ENCODE peak calls at places on chromosomes 12 and 14, in ten cellular contexts. B is psoas muscle; X is hepatocyte; I is GM23248; E is heart right ventricle; S is adrenal gland; T is lower lobe of right lung; J is effector memory CD4-positive, alpha-beta T cell; Y is CD8-positive, alpha-beta T cell; C is mesendoderm. H is an unnamed sample.

GRCh38 chr14:76101384-76101783 is 50.3 kb upstream of the GPATCH2L start:
- DNase-seq in B (no peak), X (no peak), I (peak; percentile 57), E (no peak), S (no peak), T (no peak), J (no peak), Y (no peak), C (no peak), H (no peak)

GRCh38 chr14:27390130-27390529 is 792.3 kb upstream of the NOVA1 start:
- DNase-seq in B (no peak), X (no peak), I (no peak), E (no peak), S (no peak), T (no peak), J (no peak), Y (no peak), C (peak; percentile 35), H (no peak)

GRCh38 chr12:70402597-70402996 is 36.5 kb downstream of the KCNMB4 start:
- DNase-seq in B (no peak), X (no peak), I (no peak), E (no peak), S (no peak), T (no peak), J (no peak), Y (no peak), C (no peak), H (no peak)

GRCh38 chr12:26135010-26135420 is 10.2 kb upstream of the BHLHE41 start:
- DNase-seq in B (no peak), X (no peak), I (peak; percentile 35), E (no peak), S (no peak), T (peak; percentile 94), J (no peak), Y (no peak), C (no peak), H (no peak)

GRCh38 chr12:5567021-5567744 is 135.3 kb downstream of the NTF3 start:
- DNase-seq in B (no peak), X (peak; percentile 36), I (no peak), E (peak; percentile 64), S (no peak), T (no peak), J (no peak), Y (no peak), C (no peak), H (no peak)

GRCh38 chr14:73591690-73592448 is at the start of gene ACOT4:
- DNase-seq in B (peak; percentile 64), X (peak; percentile 63), I (peak; percentile 46), E (no peak), S (no peak), T (peak; percentile 66), J (peak; percentile 37), Y (peak; percentile 25), C (peak; percentile 27), H (peak; percentile 71)

GRCh38 chr14:68694516-68695235 is 98.2 kb downstream of the ZFP36L1 start:
- DNase-seq in B (no peak), X (no peak), I (peak; percentile 63), E (no peak), S (no peak), T (no peak), J (no peak), Y (no peak), C (no peak), H (no peak)

GRCh38 chr12:19869413-19869812 is 430.1 kb downstream of the AEBP2 start:
- DNase-seq in B (no peak), X (no peak), I (peak; percentile 60), E (no peak), S (no peak), T (no peak), J (no peak), Y (no peak), C (no peak), H (no peak)

GRCh38 chr12:54369597-54370217 is 5.4 kb upstream of the GPR84 start:
- DNase-seq in B (no peak), X (no peak), I (peak; percentile 35), E (no peak), S (no peak), T (no peak), J (no peak), Y (no peak), C (no peak), H (no peak)

GRCh38 chr14:58738189-58738836 is 100.6 kb downstream of the DACT1 start:
- DNase-seq in B (no peak), X (no peak), I (peak; percentile 91), E (no peak), S (no peak), T (no peak), J (no peak), Y (no peak), C (no peak), H (no peak)

GRCh38 chr14:85599939-85600338 is 70.0 kb downstream of the FLRT2 start:
- DNase-seq in B (no peak), X (peak; percentile 22), I (peak; percentile 64), E (no peak), S (no peak), T (no peak), J (no peak), Y (no peak), C (no peak), H (no peak)

GRCh38 chr14:104696671-104697316 is 7.4 kb downstream of the INF2 start:
- DNase-seq in B (no peak), X (no peak), I (no peak), E (no peak), S (no peak), T (no peak), J (no peak), Y (no peak), C (no peak), H (no peak)

GRCh38 chr12:11707535-11707934 is 58.1 kb downstream of the ETV6 start:
- DNase-seq in B (no peak), X (no peak), I (no peak), E (peak; percentile 54), S (peak; percentile 74), T (no peak), J (no peak), Y (no peak), C (no peak), H (no peak)

GRCh38 chr14:99946652-99947489 is 118.4 kb upstream of the EVL start:
- DNase-seq in B (no peak), X (peak; percentile 57), I (peak; percentile 48), E (no peak), S (no peak), T (no peak), J (peak; percentile 19), Y (peak; percentile 20), C (no peak), H (peak; percentile 33)

DNA sequence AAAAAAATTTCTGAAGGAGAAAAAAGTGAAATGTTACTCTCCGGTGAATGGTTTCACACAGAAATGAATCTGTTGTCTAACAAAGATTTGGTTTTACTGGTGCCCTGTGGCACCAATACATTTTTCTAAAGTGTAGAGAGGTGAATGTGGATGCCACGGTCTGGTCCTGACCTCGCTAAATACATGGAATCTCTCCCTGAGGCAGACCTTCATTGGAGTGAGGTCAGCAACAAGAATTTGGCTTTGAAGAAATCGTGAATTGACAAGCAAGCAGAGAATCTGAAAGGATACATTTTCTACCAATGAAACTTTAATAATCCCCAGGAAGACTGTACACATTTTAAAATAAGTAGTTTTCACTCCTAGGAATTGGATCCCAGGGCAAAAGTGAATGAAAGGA is 81.2 kb upstream of the OTOGL start:
- DNase-seq in B (no peak), X (no peak), I (no peak), E (no peak), S (no peak), T (no peak), J (no peak), Y (no peak), C (peak; percentile 53), H (no peak)
- H3K27ac ChIP-seq in B (no peak overlapping the region), X (no peak overlapping the region), I (no peak overlapping the region), E (peak overlapping the region; percentile 16), S (no peak overlapping the region), T (no peak overlapping the region), J (no peak overlapping the region), Y (no peak overlapping the region), C (no peak overlapping the region), H (no peak overlapping the region)

GRCh38 chr14:54713364-54713763 is 146.4 kb downstream of the SAMD4A start:
- DNase-seq in B (no peak), X (no peak), I (peak; percentile 68), E (no peak), S (no peak), T (no peak), J (no peak), Y (no peak), C (no peak), H (no peak)

GRCh38 chr14:54718046-54718445 is 151.1 kb downstream of the SAMD4A start:
- DNase-seq in B (no peak), X (no peak), I (no peak), E (no peak), S (no peak), T (no peak), J (no peak), Y (no peak), C (no peak), H (no peak)

GRCh38 chr14:54712371-54712998 is 145.6 kb downstream of the SAMD4A start:
- DNase-seq in B (no peak), X (no peak), I (peak; percentile 65), E (no peak), S (no peak), T (no peak), J (no peak), Y (no peak), C (no peak), H (no peak)

GRCh38 chr14:54715244-54715643 is 148.3 kb downstream of the SAMD4A start:
- DNase-seq in B (no peak), X (no peak), I (peak; percentile 75), E (no peak), S (no peak), T (no peak), J (no peak), Y (no peak), C (peak; percentile 44), H (no peak)

GRCh38 chr14:54715811-54716210 is 148.9 kb downstream of the SAMD4A start:
- DNase-seq in B (no peak), X (no peak), I (peak; percentile 50), E (no peak), S (no peak), T (no peak), J (no peak), Y (no peak), C (no peak), H (no peak)
- H3K4me1 ChIP-seq in B (peaks cover 76% of the 10 kb centered on the region), X (no peaks in the 10 kb centered on the region), I (peaks cover 39% of the 10 kb centered on the region), E (peaks cover 41% of the 10 kb centered on the region), S (no peaks in the 10 kb centered on the region), T (peaks cover 41% of the 10 kb centered on the region), J (peaks cover 6% of the 10 kb centered on the region), Y (peaks cover 20% of the 10 kb centered on the region), C (peaks cover 2% of the 10 kb centered on the region), H (peaks cover 11% of the 10 kb centered on the region)

GRCh38 chr12:116266220-116266619 is 11.3 kb downstream of the MED13L start:
- DNase-seq in B (no peak), X (peak; percentile 22), I (peak; percentile 56), E (no peak), S (no peak), T (no peak), J (no peak), Y (no peak), C (peak; percentile 84), H (no peak)
- H3K27ac ChIP-seq in B (peak overlapping the region; percentile 18), X (no peak overlapping the region), I (peak overlapping the region; percentile 17), E (no peak overlapping the region), S (no peak overlapping the region), T (no peak overlapping the region), J (no peak overlapping the region), Y (no peak overlapping the region), C (no peak overlapping the region), H (no peak overlapping the region)

DNA sequence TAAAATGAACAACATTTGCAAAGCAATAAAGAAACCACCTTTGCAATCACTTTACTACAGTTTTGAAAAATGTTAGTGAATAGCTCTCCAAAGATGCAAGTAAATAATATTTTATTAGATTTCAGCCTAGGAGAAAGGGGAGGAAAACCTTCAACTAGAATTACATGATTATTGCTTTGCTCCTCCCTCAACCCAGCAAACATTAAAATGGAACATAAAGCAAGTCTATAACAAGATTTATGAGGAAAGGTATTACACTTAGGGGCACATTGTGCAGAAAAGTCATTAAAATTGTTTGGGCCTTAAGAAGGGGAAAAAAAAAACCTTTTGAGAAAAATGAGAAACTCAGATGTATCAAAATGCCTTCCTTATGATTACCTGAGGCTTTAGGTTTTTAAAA is 70.7 kb downstream of the HMGA2 start:
- DNase-seq in B (no peak), X (no peak), I (no peak), E (no peak), S (no peak), T (no peak), J (no peak), Y (no peak), C (no peak), H (no peak)
- H3K4me1 ChIP-seq in B (peaks cover 15% of the 10 kb centered on the region), X (peaks cover 65% of the 10 kb centered on the region), I (peaks cover 76% of the 10 kb centered on the region), E (no peaks in the 10 kb centered on the region), S (peaks cover 7% of the 10 kb centered on the region), T (peaks cover 16% of the 10 kb centered on the region), J (no peaks in the 10 kb centered on the region), Y (no peaks in the 10 kb centered on the region), C (peaks cover 21% of the 10 kb centered on the region), H (no peaks in the 10 kb centered on the region)

H was measured in CD4-positive, CD25-positive, alpha-beta regulatory T cell.